ENCODE peak calls at places on chromosome 11, in six cellular contexts. One of them, this sample, is unnamed.
A peak's percentile ranks its signal among the peaks of the same experiment; 100 is the strongest.

GRCh38 chr11:101133190-101133589 is 3.6 kb upstream of the PGR start:
- DNase-seq in tibial artery: no peak
- DNase-seq in A549: no peak
- DNase-seq in BJ: no peak
- DNase-seq in GM12864: no peak
- DNase-seq in brain microvascular endothelial cell: no peak
- DNase-seq in this sample: no peak

GRCh38 chr11:122069946-122070345 is 46.1 kb downstream of the BLID start:
- DNase-seq in tibial artery: peak; percentile 75
- DNase-seq in A549: peak; percentile 33
- DNase-seq in BJ: no peak
- DNase-seq in GM12864: no peak
- DNase-seq in brain microvascular endothelial cell: peak; percentile 96
- DNase-seq in this sample: no peak

GRCh38 chr11:8327761-8328192 is 64.1 kb upstream of the LMO1 start:
- DNase-seq in tibial artery: no peak
- DNase-seq in A549: no peak
- DNase-seq in BJ: no peak
- DNase-seq in GM12864: peak; percentile 15
- DNase-seq in brain microvascular endothelial cell: no peak
- DNase-seq in this sample: no peak

GRCh38 chr11:9148035-9148434 is 56.6 kb upstream of the SCUBE2 start:
- DNase-seq in tibial artery: no peak
- DNase-seq in A549: no peak
- DNase-seq in BJ: no peak
- DNase-seq in GM12864: no peak
- DNase-seq in brain microvascular endothelial cell: no peak
- DNase-seq in this sample: no peak

GRCh38 chr11:118766035-118766434 is 24.9 kb downstream of the DDX6 start:
- DNase-seq in tibial artery: no peak
- DNase-seq in A549: no peak
- DNase-seq in BJ: no peak
- DNase-seq in GM12864: no peak
- DNase-seq in brain microvascular endothelial cell: no peak
- DNase-seq in this sample: no peak

GRCh38 chr11:134478176-134478575 is 66.1 kb upstream of the B3GAT1 start:
- DNase-seq in tibial artery: no peak
- DNase-seq in A549: no peak
- DNase-seq in BJ: no peak
- DNase-seq in GM12864: no peak
- DNase-seq in brain microvascular endothelial cell: no peak
- DNase-seq in this sample: no peak

GRCh38 chr11:47916361-47916841 is 64.0 kb upstream of the PTPRJ start:
- DNase-seq in tibial artery: no peak
- DNase-seq in A549: no peak
- DNase-seq in BJ: no peak
- DNase-seq in GM12864: no peak
- DNase-seq in brain microvascular endothelial cell: no peak
- DNase-seq in this sample: no peak

GRCh38 chr11:36469063-36469462 is 41.0 kb downstream of the TRAF6 start:
- DNase-seq in tibial artery: no peak
- DNase-seq in A549: peak; percentile 16
- DNase-seq in BJ: no peak
- DNase-seq in GM12864: no peak
- DNase-seq in brain microvascular endothelial cell: peak; percentile 60
- DNase-seq in this sample: no peak

GRCh38 chr11:16775604-16776283 is 37.3 kb downstream of the C11orf58 start:
- DNase-seq in tibial artery: no peak
- DNase-seq in A549: no peak
- DNase-seq in BJ: no peak
- DNase-seq in GM12864: no peak
- DNase-seq in brain microvascular endothelial cell: no peak
- DNase-seq in this sample: no peak

GRCh38 chr11:44899959-44900358 is 50.7 kb downstream of the TP53I11 start:
- DNase-seq in tibial artery: no peak
- DNase-seq in A549: peak; percentile 73
- DNase-seq in BJ: no peak
- DNase-seq in GM12864: peak; percentile 38
- DNase-seq in brain microvascular endothelial cell: peak; percentile 76
- DNase-seq in this sample: no peak

GRCh38 chr11:92298238-92298565 is 73.6 kb downstream of the FAT3 start:
- DNase-seq in tibial artery: no peak
- DNase-seq in A549: no peak
- DNase-seq in BJ: no peak
- DNase-seq in GM12864: no peak
- DNase-seq in brain microvascular endothelial cell: no peak
- DNase-seq in this sample: no peak

GRCh38 chr11:68890490-68891231 is 13.0 kb downstream of the MRPL21 start:
- DNase-seq in tibial artery: peak; percentile 92
- DNase-seq in A549: no peak
- DNase-seq in BJ: peak; percentile 84
- DNase-seq in GM12864: no peak
- DNase-seq in brain microvascular endothelial cell: peak; percentile 94
- DNase-seq in this sample: peak; percentile 91

GRCh38 chr11:120334894-120335462 is 1.2 kb upstream of the ARHGEF12 start:
- DNase-seq in tibial artery: peak; percentile 80
- DNase-seq in A549: peak; percentile 76
- DNase-seq in BJ: peak; percentile 53
- DNase-seq in GM12864: peak; percentile 69
- DNase-seq in brain microvascular endothelial cell: peak; percentile 84
- DNase-seq in this sample: peak; percentile 58

GRCh38 chr11:83816572-83817187 is 530.5 kb upstream of the CCDC90B start:
- DNase-seq in tibial artery: no peak
- DNase-seq in A549: peak; percentile 12
- DNase-seq in BJ: no peak
- DNase-seq in GM12864: no peak
- DNase-seq in brain microvascular endothelial cell: no peak
- DNase-seq in this sample: no peak

GRCh38 chr11:85694385-85694980 is 8.5 kb upstream of the CCDC89 start:
- DNase-seq in tibial artery: no peak
- DNase-seq in A549: peak; percentile 71
- DNase-seq in BJ: no peak
- DNase-seq in GM12864: no peak
- DNase-seq in brain microvascular endothelial cell: peak; percentile 45
- DNase-seq in this sample: no peak

GRCh38 chr11:94740083-94740974 is 27.8 kb upstream of the AMOTL1 start:
- DNase-seq in tibial artery: peak; percentile 27
- DNase-seq in A549: no peak
- DNase-seq in BJ: no peak
- DNase-seq in GM12864: no peak
- DNase-seq in brain microvascular endothelial cell: no peak
- DNase-seq in this sample: no peak

GRCh38 chr11:84019576-84020194 is 733.5 kb upstream of the CCDC90B start:
- DNase-seq in tibial artery: peak; percentile 33
- DNase-seq in A549: no peak
- DNase-seq in BJ: no peak
- DNase-seq in GM12864: no peak
- DNase-seq in brain microvascular endothelial cell: peak; percentile 70
- DNase-seq in this sample: peak; percentile 21

GRCh38 chr11:93548679-93549319 is 5.6 kb upstream of the SMCO4 start:
- DNase-seq in tibial artery: no peak
- DNase-seq in A549: no peak
- DNase-seq in BJ: no peak
- DNase-seq in GM12864: no peak
- DNase-seq in brain microvascular endothelial cell: no peak
- DNase-seq in this sample: no peak

GRCh38 chr11:119700536-119701346 is 28.3 kb downstream of the NECTIN1 start:
- DNase-seq in tibial artery: no peak
- DNase-seq in A549: no peak
- DNase-seq in BJ: no peak
- DNase-seq in GM12864: no peak
- DNase-seq in brain microvascular endothelial cell: no peak
- DNase-seq in this sample: no peak

GRCh38 chr11:27926981-27927481 is 180.9 kb downstream of the KIF18A start:
- DNase-seq in tibial artery: no peak
- DNase-seq in A549: peak; percentile 29
- DNase-seq in BJ: peak; percentile 76
- DNase-seq in GM12864: no peak
- DNase-seq in brain microvascular endothelial cell: peak; percentile 79
- DNase-seq in this sample: peak; percentile 99

DNA sequence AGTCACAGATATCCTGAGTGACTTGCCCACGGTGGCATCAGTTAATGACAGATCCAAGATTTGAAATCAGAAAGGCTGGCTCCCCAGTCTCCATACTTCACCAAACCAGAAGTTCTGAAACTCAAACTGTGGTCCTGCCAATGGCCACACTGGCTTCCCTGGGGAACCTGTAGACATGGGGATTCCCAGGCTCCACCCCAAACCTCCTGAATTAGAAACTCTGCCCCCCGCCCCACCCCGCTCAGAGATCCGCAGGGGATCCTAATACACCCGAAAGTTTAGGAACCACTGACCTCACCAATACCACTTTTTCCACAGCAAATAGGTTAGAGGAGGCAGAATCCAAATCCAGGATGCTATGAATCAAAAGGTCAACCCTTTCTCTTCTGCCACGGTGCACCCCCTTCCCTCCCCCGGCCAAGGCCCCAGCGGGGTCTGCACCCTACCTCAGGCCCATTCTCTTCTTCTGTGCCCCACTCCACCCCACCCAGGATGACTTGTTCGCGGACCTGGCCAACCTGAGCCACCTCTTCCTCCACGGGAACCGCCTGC is 15.4 kb downstream of the RTN4RL2 start:
- DNase-seq in tibial artery: no peak
- DNase-seq in A549: no peak
- DNase-seq in BJ: no peak
- DNase-seq in GM12864: no peak
- DNase-seq in brain microvascular endothelial cell: no peak
- DNase-seq in this sample: no peak
- H3K4me3 ChIP-seq in tibial artery: peak overlapping the region; percentile 52
- H3K4me3 ChIP-seq in A549: no peak overlapping the region
- H3K4me3 ChIP-seq in BJ: no peak overlapping the region
- H3K4me3 ChIP-seq in GM12864: peak overlapping the region; percentile 44
- H3K4me3 ChIP-seq in brain microvascular endothelial cell: no peak overlapping the region
- H3K4me3 ChIP-seq in this sample: no peak overlapping the region

GRCh38 chr11:11534981-11535380 is 86.8 kb downstream of the GALNT18 start:
- DNase-seq in tibial artery: no peak
- DNase-seq in A549: no peak
- DNase-seq in BJ: no peak
- DNase-seq in GM12864: no peak
- DNase-seq in brain microvascular endothelial cell: no peak
- DNase-seq in this sample: no peak

GRCh38 chr11:11536650-11537049 is 85.2 kb downstream of the GALNT18 start:
- DNase-seq in tibial artery: no peak
- DNase-seq in A549: no peak
- DNase-seq in BJ: no peak
- DNase-seq in GM12864: no peak
- DNase-seq in brain microvascular endothelial cell: no peak
- DNase-seq in this sample: no peak

GRCh38 chr11:11533751-11534150 is 88.1 kb downstream of the GALNT18 start:
- DNase-seq in tibial artery: no peak
- DNase-seq in A549: no peak
- DNase-seq in BJ: no peak
- DNase-seq in GM12864: no peak
- DNase-seq in brain microvascular endothelial cell: no peak
- DNase-seq in this sample: no peak

GRCh38 chr11:11537372-11537771 is 84.4 kb downstream of the GALNT18 start:
- DNase-seq in tibial artery: no peak
- DNase-seq in A549: no peak
- DNase-seq in BJ: no peak
- DNase-seq in GM12864: no peak
- DNase-seq in brain microvascular endothelial cell: no peak
- DNase-seq in this sample: no peak

GRCh38 chr11:11535611-11536010 is 86.2 kb downstream of the GALNT18 start:
- DNase-seq in tibial artery: no peak
- DNase-seq in A549: no peak
- DNase-seq in BJ: no peak
- DNase-seq in GM12864: no peak
- DNase-seq in brain microvascular endothelial cell: no peak
- DNase-seq in this sample: no peak
- TF ChIP-seq CTCF in tibial artery: no peak
- TF ChIP-seq CTCF in A549: no peak
- TF ChIP-seq CTCF in BJ: no peak
- TF ChIP-seq CTCF in GM12864: no peak
- TF ChIP-seq CTCF in brain microvascular endothelial cell: no peak
- TF ChIP-seq CTCF in this sample: no peak

GRCh38 chr11:65454311-65454695 is 31.7 kb downstream of the NEAT1 start:
- DNase-seq in tibial artery: no peak
- DNase-seq in A549: no peak
- DNase-seq in BJ: no peak
- DNase-seq in GM12864: no peak
- DNase-seq in brain microvascular endothelial cell: peak; percentile 37
- DNase-seq in this sample: no peak

GRCh38 chr11:65459552-65459951 is 37.0 kb downstream of the NEAT1 start:
- DNase-seq in tibial artery: no peak
- DNase-seq in A549: no peak
- DNase-seq in BJ: no peak
- DNase-seq in GM12864: no peak
- DNase-seq in brain microvascular endothelial cell: no peak
- DNase-seq in this sample: no peak

GRCh38 chr11:65452806-65453490 is 30.4 kb downstream of the NEAT1 start:
- DNase-seq in tibial artery: peak; percentile 68
- DNase-seq in A549: peak; percentile 65
- DNase-seq in BJ: peak; percentile 78
- DNase-seq in GM12864: no peak
- DNase-seq in brain microvascular endothelial cell: peak; percentile 60
- DNase-seq in this sample: no peak

GRCh38 chr11:65456418-65456817 is 33.8 kb downstream of the NEAT1 start:
- DNase-seq in tibial artery: no peak
- DNase-seq in A549: no peak
- DNase-seq in BJ: peak; percentile 67
- DNase-seq in GM12864: no peak
- DNase-seq in brain microvascular endothelial cell: no peak
- DNase-seq in this sample: no peak

GRCh38 chr11:65454696-65455456 is 32.3 kb downstream of the NEAT1 start:
- DNase-seq in tibial artery: peak; percentile 91
- DNase-seq in A549: peak; percentile 88
- DNase-seq in BJ: peak; percentile 56
- DNase-seq in GM12864: peak; percentile 87
- DNase-seq in brain microvascular endothelial cell: peak; percentile 72
- DNase-seq in this sample: no peak
- H3K4me3 ChIP-seq in tibial artery: peak overlapping the region; percentile 56
- H3K4me3 ChIP-seq in A549: peak overlapping the region; percentile 66
- H3K4me3 ChIP-seq in BJ: peak overlapping the region; percentile 45
- H3K4me3 ChIP-seq in GM12864: peak overlapping the region; percentile 65
- H3K4me3 ChIP-seq in brain microvascular endothelial cell: peak overlapping the region; percentile 62
- H3K4me3 ChIP-seq in this sample: peak overlapping the region; percentile 65

GRCh38 chr11:6303657-6304056 is 16.6 kb downstream of the CAVIN3 start:
- DNase-seq in tibial artery: no peak
- DNase-seq in A549: no peak
- DNase-seq in BJ: no peak
- DNase-seq in GM12864: no peak
- DNase-seq in brain microvascular endothelial cell: no peak
- DNase-seq in this sample: no peak

GRCh38 chr11:6300325-6300724 is 20.0 kb downstream of the CAVIN3 start:
- DNase-seq in tibial artery: no peak
- DNase-seq in A549: no peak
- DNase-seq in BJ: no peak
- DNase-seq in GM12864: no peak
- DNase-seq in brain microvascular endothelial cell: no peak
- DNase-seq in this sample: no peak

GRCh38 chr11:6301096-6301495 is 19.2 kb downstream of the CAVIN3 start:
- DNase-seq in tibial artery: no peak
- DNase-seq in A549: no peak
- DNase-seq in BJ: no peak
- DNase-seq in GM12864: no peak
- DNase-seq in brain microvascular endothelial cell: no peak
- DNase-seq in this sample: no peak

GRCh38 chr11:6298605-6299004 is 21.7 kb downstream of the CAVIN3 start:
- DNase-seq in tibial artery: no peak
- DNase-seq in A549: peak; percentile 72
- DNase-seq in BJ: no peak
- DNase-seq in GM12864: no peak
- DNase-seq in brain microvascular endothelial cell: no peak
- DNase-seq in this sample: no peak

GRCh38 chr11:6297831-6298230 is 22.5 kb downstream of the CAVIN3 start:
- DNase-seq in tibial artery: no peak
- DNase-seq in A549: peak; percentile 19
- DNase-seq in BJ: no peak
- DNase-seq in GM12864: no peak
- DNase-seq in brain microvascular endothelial cell: no peak
- DNase-seq in this sample: no peak
- TF ChIP-seq CTCF in tibial artery: peak; percentile 45
- TF ChIP-seq CTCF in A549: peak; percentile 46
- TF ChIP-seq CTCF in BJ: peak; percentile 58
- TF ChIP-seq CTCF in GM12864: peak; percentile 28
- TF ChIP-seq CTCF in brain microvascular endothelial cell: peak; percentile 49
- TF ChIP-seq CTCF in this sample: peak; percentile 29